ENCODE peak calls at places on chromosomes 4 and X, in five cellular contexts. F is GM12878, O is HepG2, T is HCT116, N is SK-N-SH. J is an unnamed sample.

GRCh38 chrX:68504237-68504636 is 5.4 kb downstream of the YIPF6 start:
- DNase-seq in O (no peak), F (no peak), T (no peak), N (no peak), J (no peak)

GRCh38 chr4:84050014-84050413 is 449.1 kb downstream of the NKX6-1 start:
- DNase-seq in O (no peak), F (no peak), T (no peak), N (no peak), J (no peak)

GRCh38 chr4:52718123-52718522 is 33.1 kb downstream of the ERVMER34-1 start:
- DNase-seq in F (no peak), N (no peak), O (no peak), T (no peak), J (no peak)

GRCh38 chrX:63434665-63435064 is 83.5 kb upstream of the SPIN4 start:
- DNase-seq in O (no peak), N (no peak), T (peak), F (no peak), J (peak)

GRCh38 chr4:94032754-94033153 is 174.9 kb upstream of the SMARCAD1 start:
- DNase-seq in F (no peak), N (peak), T (no peak), O (no peak), J (no peak)

GRCh38 chrX:80181079-80181478 is 166.5 kb downstream of the TBX22 start:
- DNase-seq in O (no peak), N (no peak), T (no peak), F (no peak), J (no peak)

GRCh38 chrX:98338544-98338943 is 1454.8 kb downstream of the RPA4 start:
- DNase-seq in O (no peak), T (no peak), F (no peak), N (no peak), J (no peak)

GRCh38 chr4:604131-604530 is 21.2 kb upstream of the PDE6B start:
- DNase-seq in O (no peak), N (no peak), F (no peak), T (no peak), J (no peak)

GRCh38 chr4:8451440-8452182 is 11.0 kb downstream of the TRMT44 start:
- DNase-seq in O (no peak), T (no peak), N (no peak), F (no peak), J (peak)

GRCh38 chr4:64539234-64539849 is 130.1 kb upstream of the TECRL start:
- DNase-seq in T (peak), N (peak), F (peak), O (peak), J (peak)

GRCh38 chrX:36961590-36961989 is 46.6 kb upstream of the FAM47C start:
- DNase-seq in O (peak), T (peak), N (no peak), F (no peak), J (no peak)

GRCh38 chr4:127844605-127845116 is 36.0 kb upstream of the PLK4 start:
- DNase-seq in N (no peak), O (no peak), T (no peak), F (no peak), J (peak)

GRCh38 chr4:3765271-3766206 is 646 bp upstream of the ADRA2C start:
- DNase-seq in O (peak), F (no peak), T (no peak), N (peak), J (peak)

GRCh38 chr4:154564311-154564710 is 1.5 kb downstream of the FGB start:
- DNase-seq in N (no peak), O (no peak), F (no peak), T (no peak), J (no peak)

GRCh38 chrX:72367524-72367923 is 61.8 kb upstream of the CITED1 start:
- DNase-seq in O (no peak), F (no peak), T (no peak), N (no peak), J (no peak)

GRCh38 chr4:137359691-137360315 is 172.5 kb downstream of the PCDH18 start:
- DNase-seq in T (no peak), N (peak), O (no peak), F (no peak), J (no peak)

GRCh38 chr4:89259435-89260028 is 48.1 kb downstream of the GPRIN3 start:
- DNase-seq in T (no peak), N (no peak), O (no peak), F (no peak), J (no peak)

GRCh38 chr4:1187182-1187581 is 14.8 kb upstream of the SPON2 start:
- DNase-seq in F (no peak), O (no peak), N (no peak), T (no peak), J (no peak)

GRCh38 chr4:53505947-53506346 is 85.3 kb downstream of the LNX1 start:
- DNase-seq in O (no peak), N (no peak), F (no peak), T (no peak), J (no peak)

GRCh38 chr4:110629214-110629754 is 6.4 kb upstream of the PITX2 start:
- DNase-seq in T (no peak), O (no peak), F (no peak), N (no peak), J (no peak)

GRCh38 chrX:13432776-13433605 is 113.1 kb upstream of the ATXN3L start:
- DNase-seq in O (no peak), N (no peak), T (no peak), F (no peak), J (no peak)

GRCh38 chr4:56505269-56506109 is at the start of gene ARL9:
- DNase-seq in O (no peak), F (no peak), N (peak), T (no peak), J (no peak)

GRCh38 chr4:6965329-6965728 is 55.7 kb downstream of the TBC1D14 start:
- DNase-seq in F (no peak), N (no peak), O (no peak), T (no peak), J (no peak)

GRCh38 chrX:71367396-71367795 is 1.2 kb downstream of the TAF1 start:
- DNase-seq in N (no peak), F (no peak), T (no peak), O (no peak), J (no peak)

GRCh38 chr4:128823025-128823661 is 13.6 kb downstream of the JADE1 start:
- DNase-seq in O (no peak), F (no peak), T (peak), N (no peak), J (no peak)

GRCh38 chr4:136329042-136329662 is 1203.1 kb downstream of the PCDH18 start:
- DNase-seq in F (no peak), O (no peak), N (no peak), T (no peak), J (no peak)

GRCh38 chrX:65598559-65599147 is 64.1 kb upstream of the LAS1L start:
- DNase-seq in T (no peak), O (no peak), N (no peak), F (no peak), J (no peak)

GRCh38 chrX:65596270-65596669 is 61.7 kb upstream of the LAS1L start:
- DNase-seq in F (peak), T (no peak), N (no peak), O (no peak), J (peak)

GRCh38 chrX:65601126-65601525 is 66.3 kb upstream of the MSN start:
- DNase-seq in T (no peak), O (no peak), N (no peak), F (no peak), J (no peak)

GRCh38 chrX:65600106-65600505 is 65.5 kb upstream of the LAS1L start:
- DNase-seq in F (no peak), N (no peak), T (no peak), O (no peak), J (no peak)

GRCh38 chrX:65601530-65602281 is 65.7 kb upstream of the MSN start:
- DNase-seq in F (no peak), O (peak), N (no peak), T (no peak), J (no peak)
- TF ChIP-seq ZBTB33 in F (no peak), O (no peak), N (no peak), T (no peak), J (no peak)

DNA sequence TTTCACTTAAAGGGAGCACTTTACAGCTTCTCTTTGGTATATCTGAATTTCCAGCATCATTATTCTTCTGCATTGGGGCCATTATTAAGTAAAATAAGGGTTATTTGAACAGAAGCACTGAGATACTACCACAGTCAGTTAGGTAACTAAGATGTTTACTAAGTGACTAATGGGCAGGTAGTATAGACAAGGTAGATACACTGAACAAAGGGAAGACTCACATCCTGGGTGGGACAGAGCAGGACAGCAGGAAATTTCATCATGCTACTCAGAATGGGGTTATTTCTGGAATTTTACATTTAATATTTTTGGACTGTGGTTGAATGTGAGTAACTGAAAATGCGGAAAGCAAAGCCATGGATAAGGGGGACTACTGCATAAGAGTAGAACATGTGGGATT is 316.0 kb downstream of the CCSER1 start:
- DNase-seq in O (no peak), F (no peak), N (no peak), T (no peak), J (no peak)
- TF ChIP-seq ZBTB33 in O (no peak), F (no peak), N (no peak), T (no peak), J (no peak)

GRCh38 chr4:108255203-108255747 is 86.5 kb upstream of the LEF1 start:
- DNase-seq in N (peak), T (no peak), F (no peak), O (no peak), J (no peak)
- TF ChIP-seq ZBTB33 in N (no peak), T (no peak), F (no peak), O (no peak), J (no peak)

DNA sequence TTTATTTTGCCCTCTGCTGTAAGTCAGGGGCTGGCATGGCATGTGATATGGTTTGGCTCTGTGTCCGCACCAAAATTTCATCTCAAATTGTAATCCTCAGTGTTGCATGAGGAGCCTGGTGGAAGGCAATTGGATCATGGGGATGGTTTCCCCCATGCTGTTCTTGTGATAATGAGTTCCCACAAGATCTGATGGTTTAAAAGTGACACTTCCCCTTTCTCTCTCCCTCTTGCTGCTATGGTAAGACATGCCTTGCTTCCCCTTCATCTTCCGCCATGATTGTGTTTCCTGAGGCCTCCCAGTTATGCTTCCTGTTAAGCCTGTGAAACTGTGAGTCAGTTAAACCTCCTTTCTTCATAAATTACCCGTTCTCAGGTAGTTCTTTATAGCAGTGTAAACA is 72.0 kb upstream of the MSX1 start:
- DNase-seq in O (no peak), N (no peak), T (no peak), F (no peak), J (no peak)
- TF ChIP-seq ZBTB33 in O (no peak), N (no peak), T (no peak), F (no peak), J (no peak)

GRCh38 chrX:100611951-100612350 is 24.7 kb downstream of the TSPAN6 start:
- DNase-seq in N (no peak), T (no peak), F (no peak), O (no peak), J (no peak)

GRCh38 chrX:100609591-100609990 is 24.9 kb downstream of the TNMD start:
- DNase-seq in F (no peak), T (no peak), O (no peak), N (no peak), J (no peak)

GRCh38 chrX:100615015-100615414 is 21.6 kb downstream of the TSPAN6 start:
- DNase-seq in N (peak), T (peak), F (peak), O (peak), J (no peak)
- TF ChIP-seq ZBTB33 in N (no peak), T (no peak), F (no peak), O (no peak), J (no peak)

GRCh38 chr4:118936406-118936805 is 47.8 kb downstream of the SYNPO2 start:
- DNase-seq in N (peak), T (no peak), O (no peak), F (no peak), J (no peak)

GRCh38 chr4:118939169-118939779 is 50.6 kb downstream of the SYNPO2 start:
- DNase-seq in F (no peak), T (no peak), N (no peak), O (no peak), J (no peak)

GRCh38 chr4:118941149-118941548 is 52.5 kb downstream of the SYNPO2 start:
- DNase-seq in T (no peak), F (no peak), O (peak), N (no peak), J (no peak)

GRCh38 chr4:118931791-118932190 is 43.1 kb downstream of the SYNPO2 start:
- DNase-seq in O (no peak), T (no peak), N (no peak), F (no peak), J (no peak)

DNA sequence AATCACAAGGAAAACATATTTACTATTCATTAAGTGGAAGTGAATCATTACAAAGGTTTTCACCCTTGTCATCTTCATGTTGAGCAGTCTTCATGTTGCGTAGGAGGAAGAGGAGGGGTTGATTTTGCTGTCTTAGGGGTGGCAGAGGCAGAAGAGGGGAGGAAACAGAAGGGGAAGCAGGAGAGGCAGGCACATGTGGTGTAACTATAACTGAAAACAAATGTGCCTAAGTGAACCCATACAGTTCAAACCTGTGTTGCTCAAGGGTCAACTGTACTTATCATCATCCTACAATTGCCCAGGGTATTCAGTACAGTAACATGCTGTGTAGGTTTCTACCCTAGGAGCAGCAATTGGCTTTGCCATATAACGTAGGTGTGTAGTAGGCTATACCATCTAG is 47.2 kb downstream of the SYNPO2 start:
- DNase-seq in N (no peak), O (no peak), T (no peak), F (no peak), J (no peak)
- TF ChIP-seq ZBTB33 in N (no peak), O (no peak), T (no peak), F (no peak), J (no peak)

J was measured in K562.